ENCODE peak calls at places on chromosomes 2 and 18, in eight cellular contexts. C, M, G, S, Y, I, Z and L are unnamed samples.

GRCh38 chr2:152553518-152553917 is 163.7 kb downstream of the PRPF40A start:
- DNase-seq in Z (no peak), S (no peak), C (no peak), M (no peak), I (no peak), G (no peak), Y (no peak), L (no peak)

GRCh38 chr2:112885503-112885897 is 25.5 kb upstream of the IL37 start:
- DNase-seq in C (no peak), M (no peak), G (no peak), Z (no peak), S (no peak), Y (peak; percentile 38), I (no peak), L (no peak)

GRCh38 chr2:235314371-235314915 is 179.4 kb upstream of the AGAP1 start:
- DNase-seq in Y (no peak), G (no peak), Z (no peak), I (no peak), M (no peak), S (no peak), C (no peak), L (no peak)

GRCh38 chr2:199933466-199933865 is 21.8 kb downstream of the TYW5 start:
- DNase-seq in S (no peak), C (no peak), G (no peak), Y (no peak), I (no peak), Z (no peak), M (no peak), L (no peak)

GRCh38 chr18:31498450-31499156 is 626 bp downstream of the DSG2 start:
- DNase-seq in I (no peak), G (no peak), M (no peak), Y (no peak), Z (no peak), C (no peak), S (no peak), L (no peak)

GRCh38 chr2:88845772-88846661 is 154.5 kb downstream of the RPIA start:
- DNase-seq in Z (no peak), M (no peak), I (no peak), Y (no peak), G (no peak), S (no peak), C (no peak), L (no peak)

GRCh38 chr2:205058409-205058808 is 513.1 kb downstream of the PARD3B start:
- DNase-seq in Y (no peak), M (no peak), I (no peak), S (no peak), C (no peak), Z (no peak), G (no peak), L (no peak)

GRCh38 chr18:39191058-39191457 is 1625.5 kb upstream of the CELF4 start:
- DNase-seq in G (no peak), Y (no peak), Z (no peak), M (no peak), I (no peak), C (no peak), S (no peak), L (no peak)

GRCh38 chr18:75247041-75247551 is 36.5 kb downstream of the TSHZ1 start:
- DNase-seq in S (no peak), G (no peak), Z (no peak), M (no peak), C (no peak), I (no peak), Y (peak; percentile 52), L (no peak)

GRCh38 chr2:19942199-19942598 is 40.4 kb upstream of the TTC32 start:
- DNase-seq in Y (no peak), I (no peak), Z (no peak), S (no peak), G (no peak), C (no peak), M (no peak), L (no peak)

GRCh38 chr2:240687741-240688562 is 3.7 kb upstream of the AQP12A start:
- DNase-seq in Z (no peak), C (no peak), I (no peak), G (no peak), S (no peak), M (peak; percentile 7), Y (no peak), L (no peak)

GRCh38 chr18:48460929-48461583 is 51.9 kb upstream of the ZBTB7C start:
- DNase-seq in M (no peak), C (no peak), Z (no peak), Y (peak; percentile 31), G (no peak), S (no peak), I (no peak), L (no peak)

GRCh38 chr18:65725421-65726050 is 25.3 kb upstream of the CDH7 start:
- DNase-seq in Y (no peak), S (no peak), G (no peak), Z (no peak), C (peak; percentile 16), M (no peak), I (no peak), L (no peak)

GRCh38 chr2:236570081-236570979 is 705 bp downstream of the ACKR3 start:
- DNase-seq in Y (no peak), G (no peak), M (no peak), Z (no peak), I (no peak), C (no peak), S (no peak), L (peak; percentile 60)

GRCh38 chr2:46331099-46331766 is 34.0 kb downstream of the EPAS1 start:
- DNase-seq in S (no peak), Z (no peak), I (no peak), M (no peak), C (no peak), G (no peak), Y (no peak), L (no peak)

GRCh38 chr2:180905002-180905401 is 75.4 kb upstream of the UBE2E3 start:
- DNase-seq in Y (peak; percentile 19), S (no peak), M (no peak), C (no peak), Z (no peak), G (no peak), I (no peak), L (no peak)

GRCh38 chr2:9585486-9585885 is 29.9 kb upstream of the ADAM17 start:
- DNase-seq in I (no peak), Y (no peak), Z (no peak), M (no peak), G (no peak), C (no peak), S (no peak), L (no peak)

GRCh38 chr2:9578475-9579235 is 23.0 kb upstream of the ADAM17 start:
- DNase-seq in Z (no peak), S (no peak), Y (no peak), C (peak; percentile 64), G (no peak), M (no peak), I (no peak), L (no peak)

GRCh38 chr2:9586465-9586864 is 30.8 kb upstream of the ADAM17 start:
- DNase-seq in M (no peak), Z (no peak), Y (no peak), C (no peak), I (no peak), S (no peak), G (no peak), L (no peak)

DNA sequence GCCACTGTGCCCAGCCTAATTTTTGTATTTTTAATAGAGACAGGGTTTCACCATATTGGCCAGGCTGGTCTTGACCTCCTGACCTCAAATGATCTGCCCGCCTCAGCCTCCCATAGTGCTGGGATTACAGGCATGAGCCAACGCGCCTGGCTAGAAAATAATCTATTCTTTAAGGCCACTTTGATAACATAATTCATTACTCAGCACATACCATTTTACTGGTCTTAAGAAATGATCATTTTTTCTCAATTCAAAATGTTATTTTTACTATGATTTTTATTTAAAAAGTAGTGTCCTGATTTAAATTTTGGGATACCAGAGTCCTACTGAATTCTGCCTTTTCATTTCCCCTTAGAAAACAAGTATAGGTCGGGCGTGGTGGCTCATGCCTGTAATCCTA is 27.0 kb upstream of the ADAM17 start:
- DNase-seq in M (no peak), I (no peak), C (no peak), G (no peak), Y (no peak), Z (no peak), S (no peak), L (no peak)
- H3K27ac ChIP-seq in M (no peak overlapping the region), I (no peak overlapping the region), C (no peak overlapping the region), G (no peak overlapping the region), Y (no peak overlapping the region), Z (no peak overlapping the region), S (no peak overlapping the region), L (no peak overlapping the region)

GRCh38 chr2:52264488-52264887 is 1232.6 kb upstream of the NRXN1 start:
- DNase-seq in G (no peak), C (no peak), S (no peak), M (no peak), Y (no peak), I (no peak), Z (no peak), L (no peak)
- TF ChIP-seq CTCF in G (no peak), C (no peak), S (no peak), M (no peak), Y (no peak), I (no peak), Z (no peak), L (no peak)

GRCh38 chr2:189060096-189060642 is 86.0 kb downstream of the COL3A1 start:
- DNase-seq in Y (peak; percentile 74), M (no peak), S (no peak), I (no peak), C (no peak), G (no peak), Z (no peak), L (no peak)

GRCh38 chr2:189072036-189072435 is 97.9 kb downstream of the COL3A1 start:
- DNase-seq in S (no peak), M (no peak), G (no peak), I (no peak), Z (no peak), C (no peak), Y (no peak), L (no peak)

GRCh38 chr2:189066037-189066436 is 91.9 kb downstream of the COL3A1 start:
- DNase-seq in Y (peak; percentile 55), G (no peak), I (no peak), M (no peak), C (no peak), S (no peak), Z (no peak), L (no peak)
- H3K27ac ChIP-seq in Y (peak overlapping the region; percentile 48), G (no peak overlapping the region), I (no peak overlapping the region), M (no peak overlapping the region), C (no peak overlapping the region), S (no peak overlapping the region), Z (no peak overlapping the region), L (no peak overlapping the region)

GRCh38 chr18:35047697-35048292 is 6.6 kb downstream of the MAPRE2 start:
- DNase-seq in S (no peak), M (no peak), Z (no peak), I (no peak), G (no peak), C (no peak), Y (no peak), L (no peak)

GRCh38 chr18:35051978-35052377 is 10.8 kb downstream of the MAPRE2 start:
- DNase-seq in Z (no peak), S (no peak), M (no peak), I (no peak), G (no peak), Y (no peak), C (no peak), L (no peak)

GRCh38 chr18:35050004-35050623 is 8.9 kb downstream of the MAPRE2 start:
- DNase-seq in G (no peak), Z (no peak), S (no peak), C (no peak), I (no peak), Y (no peak), M (no peak), L (no peak)

GRCh38 chr18:35050638-35051287 is 9.6 kb downstream of the MAPRE2 start:
- DNase-seq in I (no peak), C (no peak), G (no peak), M (no peak), Z (no peak), Y (no peak), S (no peak), L (no peak)

GRCh38 chr18:35049111-35050003 is 8.1 kb downstream of the MAPRE2 start:
- DNase-seq in Y (no peak), S (no peak), M (no peak), I (no peak), G (no peak), C (no peak), Z (no peak), L (no peak)
- TF ChIP-seq CTCF in Y (no peak), S (no peak), M (no peak), I (no peak), G (no peak), C (no peak), Z (no peak), L (no peak)